ENCODE peak calls at places on chromosome 12, in ten cellular contexts. E, X, G, Y, C, U, H, I, L and Z are unnamed samples.

GRCh38 chr12:57755454-57756372 is 810 bp downstream of the MARCHF9 start:
- DNase-seq in G (no peak), I (no peak), E (peak; percentile 49), Y (no peak), H (peak; percentile 32), C (no peak), L (no peak), X (no peak), U (peak; percentile 81), Z (no peak)

GRCh38 chr12:104576980-104577925 is 120.5 kb downstream of the CHST11 start:
- DNase-seq in L (no peak), G (peak; percentile 83), E (no peak), H (no peak), I (no peak), Y (peak; percentile 28), U (no peak), X (no peak), C (peak; percentile 73), Z (no peak)

GRCh38 chr12:11672833-11673232 is 23.4 kb downstream of the ETV6 start:
- DNase-seq in L (no peak), I (no peak), C (no peak), Y (no peak), E (no peak), U (no peak), X (no peak), H (no peak), G (no peak), Z (no peak)

GRCh38 chr12:51320695-51321320 is 3.2 kb downstream of the BIN2 start:
- DNase-seq in E (no peak), C (no peak), L (no peak), Y (peak; percentile 52), U (no peak), G (peak; percentile 44), X (no peak), H (no peak), I (peak; percentile 12), Z (no peak)

GRCh38 chr12:102061096-102061555 is 665 bp downstream of the WASHC3 start:
- DNase-seq in I (no peak), H (peak; percentile 3), U (no peak), G (no peak), Y (no peak), E (no peak), X (no peak), L (no peak), C (no peak), Z (no peak)

GRCh38 chr12:65565601-65566560 is 258.4 kb upstream of the HMGA2 start:
- DNase-seq in L (no peak), G (peak; percentile 98), C (peak; percentile 57), I (no peak), E (no peak), U (no peak), H (no peak), Y (peak; percentile 78), X (no peak), Z (no peak)

GRCh38 chr12:128829870-128830504 is 6.2 kb upstream of the SLC15A4 start:
- DNase-seq in E (no peak), U (no peak), C (no peak), I (no peak), L (no peak), G (no peak), H (no peak), X (peak; percentile 58), Y (no peak), Z (no peak)

GRCh38 chr12:77485961-77486579 is 344.6 kb upstream of the NAV3 start:
- DNase-seq in G (no peak), Y (no peak), L (no peak), C (no peak), E (no peak), U (no peak), I (no peak), X (no peak), H (no peak), Z (no peak)

GRCh38 chr12:55931780-55932545 is 1.0 kb downstream of the DGKA start:
- DNase-seq in Y (peak; percentile 53), C (no peak), E (peak; percentile 73), L (no peak), U (peak; percentile 80), H (peak; percentile 40), G (peak; percentile 56), X (peak; percentile 63), I (peak; percentile 34), Z (no peak)

GRCh38 chr12:78981-79380 is 12.4 kb downstream of the IQSEC3 start:
- DNase-seq in G (no peak), H (no peak), X (no peak), E (no peak), L (no peak), C (no peak), U (no peak), Y (no peak), I (no peak), Z (no peak)

GRCh38 chr12:121653999-121654398 is 15.5 kb downstream of the MORN3 start:
- DNase-seq in G (no peak), C (no peak), U (no peak), E (no peak), H (no peak), X (no peak), I (no peak), Y (no peak), L (no peak), Z (no peak)